ENCODE peak calls at places on chromosomes 12 and 14, in six cellular contexts. V, N, I, A, F and M are unnamed samples.

GRCh38 chr14:78967111-78967809 is 797.1 kb downstream of the NRXN3 start:
- DNase-seq in V (peak; percentile 85), F (no peak), N (no peak), A (no peak), I (peak; percentile 42), M (no peak)

GRCh38 chr12:2335109-2335508 is 282.3 kb downstream of the CACNA1C start:
- DNase-seq in A (no peak), F (no peak), I (no peak), N (no peak), V (no peak), M (no peak)

GRCh38 chr14:63759454-63759853 is 31.6 kb upstream of the SGPP1 start:
- DNase-seq in I (no peak), A (no peak), N (no peak), V (peak; percentile 7), F (no peak), M (no peak)

GRCh38 chr14:73180385-73180805 is 44.1 kb downstream of the PSEN1 start:
- DNase-seq in N (peak; percentile 50), I (peak; percentile 76), A (no peak), V (peak; percentile 77), F (no peak), M (no peak)

GRCh38 chr12:56565510-56566101 is 44.0 kb downstream of the RBMS2 start:
- DNase-seq in F (no peak), A (peak; percentile 53), I (peak; percentile 11), V (peak; percentile 77), N (peak; percentile 80), M (peak; percentile 76)

GRCh38 chr12:53734425-53734824 is 7.2 kb upstream of the CALCOCO1 start:
- DNase-seq in A (no peak), F (no peak), V (no peak), N (no peak), I (no peak), M (no peak)

GRCh38 chr12:116346222-116346621 is 68.7 kb upstream of the MED13L start:
- DNase-seq in N (no peak), I (no peak), V (no peak), A (no peak), F (no peak), M (peak; percentile 39)

GRCh38 chr14:64788706-64789105 is 84.5 kb downstream of the PLEKHG3 start:
- DNase-seq in F (no peak), N (no peak), V (peak; percentile 94), I (peak; percentile 90), A (no peak), M (no peak)

GRCh38 chr12:98440165-98440581 is 75.2 kb upstream of the TMPO start:
- DNase-seq in V (peak; percentile 95), I (peak; percentile 90), F (no peak), A (peak; percentile 74), N (peak; percentile 80), M (peak; percentile 87)

DNA sequence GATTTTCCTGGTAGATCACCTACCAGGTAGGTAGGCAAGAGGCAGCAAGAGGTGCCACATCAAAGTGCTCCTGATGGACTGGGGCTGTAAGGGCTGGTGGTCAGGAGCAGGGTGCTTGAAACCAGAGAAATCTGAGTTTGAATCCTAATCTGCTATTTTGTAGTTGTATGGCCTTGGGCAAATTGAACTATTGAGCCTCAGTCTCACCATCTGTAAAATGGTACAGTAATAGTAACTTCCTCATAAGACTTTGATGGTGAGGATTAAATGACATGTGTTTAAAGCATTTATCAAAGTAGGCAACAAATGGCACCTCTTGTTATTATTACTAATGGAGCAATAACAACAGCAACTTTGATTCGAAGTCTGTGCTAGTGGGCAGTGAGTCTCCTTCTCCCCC is 32.0 kb downstream of the JDP2 start:
- DNase-seq in F (no peak), I (no peak), V (no peak), N (no peak), A (no peak), M (no peak)
- H3K4me1 ChIP-seq in F (peaks cover 80% of the 10 kb centered on the region), I (no peaks in the 10 kb centered on the region), V (peaks cover 37% of the 10 kb centered on the region), N (peaks cover 2% of the 10 kb centered on the region), A (peaks cover 41% of the 10 kb centered on the region), M (peaks cover 29% of the 10 kb centered on the region)

DNA sequence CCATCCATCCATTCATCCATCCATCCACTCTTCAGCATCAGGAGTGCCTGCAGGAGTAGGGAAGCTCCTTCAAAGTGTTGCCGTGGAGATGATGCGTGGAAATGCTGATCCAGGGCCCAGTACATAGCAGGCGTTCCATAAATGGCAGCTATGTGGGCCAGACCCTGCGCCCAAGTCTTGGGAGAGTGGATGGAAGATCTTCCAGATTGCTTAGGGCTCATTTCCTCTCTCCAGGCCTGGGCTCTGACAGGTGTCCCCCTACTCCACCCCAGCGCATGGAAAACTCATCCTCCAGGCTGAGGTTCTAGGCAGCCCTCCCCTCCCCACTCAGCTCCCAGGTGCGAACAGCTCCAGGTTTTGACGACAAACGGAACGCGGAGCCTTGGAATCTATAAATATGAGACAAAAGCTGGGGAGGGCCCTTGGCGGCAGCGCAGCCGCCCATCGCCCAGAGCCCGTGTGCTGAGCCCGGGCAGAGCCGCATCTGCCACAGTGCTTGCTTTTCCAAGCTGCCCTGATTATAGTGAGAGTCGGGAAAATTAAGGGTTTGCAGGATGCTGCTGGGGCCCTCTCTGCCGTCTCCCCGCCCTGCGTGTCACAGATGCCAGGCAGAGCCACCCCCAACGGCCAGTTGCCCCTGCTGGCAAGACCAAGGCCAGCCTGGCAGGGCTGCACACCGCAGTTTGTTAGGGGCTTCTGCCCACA is 1.6 kb downstream of the BEGAIN start:
- DNase-seq in I (no peak), F (peak; percentile 67), V (no peak), A (no peak), N (no peak), M (peak; percentile 5)
- H3K27ac ChIP-seq in I (no peak overlapping the region), F (no peak overlapping the region), V (no peak overlapping the region), A (no peak overlapping the region), N (no peak overlapping the region), M (no peak overlapping the region)

DNA sequence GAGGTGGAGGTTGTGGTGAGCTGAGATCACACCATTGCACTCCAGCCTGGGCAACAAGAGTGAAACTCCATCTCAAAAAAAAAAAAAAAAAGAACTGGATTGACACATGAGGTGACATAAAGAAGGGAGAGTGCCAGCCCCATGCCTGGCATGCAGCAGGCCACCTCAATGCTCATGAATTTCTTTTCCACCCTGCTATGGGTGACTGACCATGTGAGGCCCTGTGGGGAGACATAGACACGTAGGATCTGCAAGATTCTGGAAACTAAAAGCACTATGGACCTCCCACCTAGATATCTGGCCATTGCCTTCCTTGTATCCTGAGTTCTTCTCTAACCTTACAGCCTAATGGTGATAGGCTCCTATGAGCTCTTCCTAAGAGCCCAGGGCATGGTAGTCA is 5.6 kb upstream of the ACTN1 start:
- DNase-seq in V (no peak), I (no peak), N (no peak), A (no peak), F (no peak), M (no peak)
- H3K4me1 ChIP-seq in V (peaks cover 30% of the 10 kb centered on the region), I (peaks cover 7% of the 10 kb centered on the region), N (no peaks in the 10 kb centered on the region), A (peaks cover 4% of the 10 kb centered on the region), F (peaks cover 18% of the 10 kb centered on the region), M (peaks cover 3% of the 10 kb centered on the region)

GRCh38 chr14:32426596-32427408 is 97.7 kb downstream of the AKAP6 start:
- DNase-seq in A (no peak), N (no peak), V (no peak), I (no peak), F (no peak), M (no peak)

GRCh38 chr14:32428875-32429274 is 99.8 kb downstream of the AKAP6 start:
- DNase-seq in I (no peak), N (no peak), V (no peak), F (no peak), A (no peak), M (no peak)

GRCh38 chr14:32428149-32428548 is 99.1 kb downstream of the AKAP6 start:
- DNase-seq in A (no peak), V (peak; percentile 27), N (no peak), I (no peak), F (no peak), M (no peak)

GRCh38 chr14:32432813-32433538 is 103.9 kb downstream of the AKAP6 start:
- DNase-seq in V (no peak), F (no peak), A (no peak), N (peak; percentile 45), I (no peak), M (peak; percentile 20)

GRCh38 chr14:32430326-32430725 is 101.2 kb downstream of the AKAP6 start:
- DNase-seq in I (peak; percentile 42), N (no peak), V (peak; percentile 69), A (no peak), F (no peak), M (no peak)
- H3K27ac ChIP-seq in I (no peak overlapping the region), N (no peak overlapping the region), V (no peak overlapping the region), A (peak overlapping the region; percentile 55), F (no peak overlapping the region), M (no peak overlapping the region)

GRCh38 chr14:104978774-104979691 is 859 bp upstream of the AHNAK2 start:
- DNase-seq in F (peak; percentile 67), A (no peak), I (no peak), V (no peak), N (peak; percentile 39), M (no peak)
- H3K4me1 ChIP-seq in F (peaks cover 61% of the 10 kb centered on the region), A (peaks cover 28% of the 10 kb centered on the region), I (no peaks in the 10 kb centered on the region), V (peaks cover 18% of the 10 kb centered on the region), N (peaks cover 12% of the 10 kb centered on the region), M (peaks cover 14% of the 10 kb centered on the region)

GRCh38 chr12:12725086-12725955 is 8.2 kb downstream of the CDKN1B start:
- DNase-seq in F (peak; percentile 95), N (peak; percentile 97), V (peak; percentile 100), A (peak; percentile 91), I (peak; percentile 97), M (peak; percentile 94)

GRCh38 chr12:12724421-12725085 is 7.4 kb downstream of the CDKN1B start:
- DNase-seq in F (peak; percentile 87), N (no peak), I (peak; percentile 41), V (no peak), A (no peak), M (no peak)

GRCh38 chr12:12725956-12726542 is 8.9 kb downstream of the CDKN1B start:
- DNase-seq in V (no peak), A (no peak), I (no peak), N (no peak), F (no peak), M (no peak)

GRCh38 chr12:12723681-12724420 is 6.7 kb downstream of the CDKN1B start:
- DNase-seq in N (peak; percentile 54), V (peak; percentile 25), F (peak; percentile 84), I (peak; percentile 53), A (no peak), M (peak; percentile 54)

DNA sequence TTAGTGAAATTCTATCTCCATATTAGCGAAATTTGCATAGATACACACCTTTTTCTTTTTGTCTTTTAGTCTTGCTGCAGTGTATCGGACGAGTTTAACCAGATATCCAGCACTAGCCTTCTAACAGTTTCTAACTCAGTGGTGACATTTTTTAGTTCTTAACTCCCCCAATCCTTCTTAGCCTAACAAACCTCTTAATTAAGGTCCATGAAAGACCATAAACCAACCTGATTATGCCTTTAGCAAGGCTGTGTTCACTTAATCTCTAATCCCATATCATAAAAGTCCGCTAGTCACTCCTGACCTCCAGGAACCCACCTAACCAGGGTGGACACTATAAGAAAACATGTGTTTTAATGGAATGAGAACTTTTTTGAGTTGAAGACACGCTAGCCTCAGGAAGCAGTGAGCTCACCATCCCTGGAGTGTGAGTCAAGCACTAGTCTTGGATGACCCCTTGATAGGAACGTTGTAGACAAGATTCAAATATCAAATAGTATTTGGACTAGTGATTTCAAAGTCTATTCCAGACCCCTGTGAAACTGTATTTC is 9.4 kb downstream of the CDKN1B start:
- DNase-seq in V (peak; percentile 93), I (peak; percentile 54), F (no peak), A (no peak), N (no peak), M (no peak)
- H3K27ac ChIP-seq in V (peak overlapping the region; percentile 28), I (peak overlapping the region; percentile 93), F (peak overlapping the region; percentile 100), A (no peak overlapping the region), N (peak overlapping the region; percentile 100), M (peak overlapping the region; percentile 99)